ENCODE peak calls at places on chromosomes 11 and 22, in six cellular contexts. C is cardiac fibroblast, O is mucosa of descending colon, Q is iris pigment epithelial cell, J is NCI-H1105 treated with DMSO at 0.1 percent for 48 hours, Y is right cardiac atrium. V is an unnamed sample.

GRCh38 chr11:95404370-95404769 is 173.4 kb upstream of the SESN3 start:
- DNase-seq in C (no peak), O (no peak), Q (no peak), J (peak), Y (no peak), V (no peak)

GRCh38 chr11:9053631-9054030 is 37.8 kb downstream of the SCUBE2 start:
- DNase-seq in C (peak), O (no peak), Q (peak), J (no peak), Y (no peak), V (no peak)

GRCh38 chr11:133122260-133122659 is 410.0 kb downstream of the OPCML start:
- DNase-seq in C (no peak), O (no peak), Q (no peak), J (no peak), Y (no peak), V (no peak)

GRCh38 chr11:32070707-32071106 is 20.2 kb upstream of the RCN1 start:
- DNase-seq in C (no peak), O (no peak), Q (no peak), J (no peak), Y (no peak), V (no peak)

GRCh38 chr22:26168199-26168915 is 905 bp upstream of the SEZ6L start:
- DNase-seq in C (no peak), O (no peak), Q (no peak), J (peak), Y (no peak), V (no peak)

GRCh38 chr11:119516060-119516459 is 93.1 kb upstream of the THY1 start:
- DNase-seq in C (no peak), O (no peak), Q (no peak), J (peak), Y (no peak), V (no peak)

GRCh38 chr11:122649133-122649532 is 6.4 kb upstream of the UBASH3B start:
- DNase-seq in C (no peak), O (no peak), Q (no peak), J (no peak), Y (no peak), V (no peak)

GRCh38 chr11:84914511-84914910 is 712.6 kb downstream of the DLG2 start:
- DNase-seq in C (no peak), O (no peak), Q (no peak), J (no peak), Y (no peak), V (no peak)

GRCh38 chr11:17568944-17569343 is 21.9 kb downstream of the OTOG start:
- DNase-seq in C (no peak), O (no peak), Q (no peak), J (no peak), Y (no peak), V (no peak)

GRCh38 chr11:1118755-1119275 is 38.9 kb upstream of the MUC5AC start:
- DNase-seq in C (no peak), O (no peak), Q (no peak), J (no peak), Y (no peak), V (no peak)

GRCh38 chr11:37571248-37571647 is 973.2 kb upstream of the RAG2 start:
- DNase-seq in C (no peak), O (no peak), Q (no peak), J (no peak), Y (no peak), V (no peak)

GRCh38 chr11:11113676-11114075 is 239.4 kb downstream of the CSNK2A3 start:
- DNase-seq in C (no peak), O (no peak), Q (no peak), J (no peak), Y (no peak), V (no peak)

V was measured in astrocyte of the spinal cord.